ENCODE peak calls at places on chromosomes 5 and 9, in ten cellular contexts. W is BJ; F is cardiac muscle cell; A is gastrocnemius medialis; S is CD8-positive, alpha-beta T cell; D is AG04450; I is hepatocyte; N is CD4-positive, alpha-beta memory T cell; U is heart right ventricle; R is GM23248. C is an unnamed sample. For H3K27me3, the result is how much of the 10 kb centered on the place peaks cover.

GRCh38 chr9:133715295-133715865 is 22.8 kb downstream of the SARDH start:
- DNase-seq in W (no peak), F (no peak), A (peak), S (no peak), D (no peak), I (no peak), N (no peak), U (no peak), R (no peak), C (no peak)

GRCh38 chr9:80720579-80720978 is 968.8 kb downstream of the TLE1 start:
- DNase-seq in W (no peak), F (no peak), A (no peak), S (no peak), D (no peak), I (no peak), N (no peak), U (no peak), R (no peak), C (no peak)

GRCh38 chr9:35001803-35002502 is 12.4 kb downstream of the DNAJB5 start:
- DNase-seq in W (no peak), F (no peak), A (no peak), S (no peak), D (no peak), I (no peak), N (no peak), U (no peak), R (peak), C (no peak)

GRCh38 chr5:107553063-107553676 is 117.6 kb downstream of the EFNA5 start:
- DNase-seq in W (no peak), F (no peak), A (no peak), S (no peak), D (no peak), I (no peak), N (no peak), U (no peak), R (peak), C (peak)

GRCh38 chr5:91378683-91379601 is 4.2 kb downstream of the ARRDC3 start:
- DNase-seq in W (no peak), F (no peak), A (no peak), S (no peak), D (no peak), I (no peak), N (no peak), U (no peak), R (peak), C (no peak)

GRCh38 chr9:121786998-121787422 is 135.6 kb downstream of the DAB2IP start:
- DNase-seq in W (no peak), F (no peak), A (no peak), S (no peak), D (no peak), I (no peak), N (no peak), U (no peak), R (no peak), C (no peak)

GRCh38 chr5:81749562-81750307 is 1.2 kb downstream of the SSBP2 start:
- DNase-seq in W (no peak), F (peak), A (peak), S (peak), D (no peak), I (peak), N (peak), U (peak), R (peak), C (peak)

GRCh38 chr5:54547711-54548250 is 30.2 kb downstream of the SNX18 start:
- DNase-seq in W (no peak), F (no peak), A (peak), S (no peak), D (peak), I (peak), N (no peak), U (peak), R (peak), C (peak)

GRCh38 chr5:32722957-32723356 is 11.8 kb downstream of the NPR3 start:
- DNase-seq in W (no peak), F (no peak), A (no peak), S (no peak), D (no peak), I (no peak), N (no peak), U (no peak), R (no peak), C (no peak)

GRCh38 chr9:2469681-2470141 is 151.9 kb upstream of the VLDLR start:
- DNase-seq in W (no peak), F (peak), A (peak), S (no peak), D (no peak), I (no peak), N (no peak), U (peak), R (peak), C (no peak)

GRCh38 chr9:34558911-34559615 is 30.5 kb downstream of the CNTFR start:
- DNase-seq in W (no peak), F (no peak), A (peak), S (no peak), D (no peak), I (no peak), N (no peak), U (no peak), R (no peak), C (no peak)

GRCh38 chr9:94799578-94800264 is 73.2 kb downstream of the AOPEP start:
- DNase-seq in W (no peak), F (no peak), A (no peak), S (no peak), D (no peak), I (peak), N (no peak), U (no peak), R (no peak), C (peak)

GRCh38 chr5:44568519-44568918 is 179.3 kb upstream of the FGF10 start:
- DNase-seq in W (no peak), F (no peak), A (no peak), S (no peak), D (no peak), I (no peak), N (no peak), U (no peak), R (no peak), C (no peak)

GRCh38 chr9:136110082-136111061 is 8.3 kb downstream of the TMEM250 start:
- DNase-seq in W (no peak), F (no peak), A (no peak), S (no peak), D (no peak), I (peak), N (no peak), U (no peak), R (peak), C (no peak)

GRCh38 chr9:9032950-9033349 is 1233.4 kb upstream of the DMAC1 start:
- DNase-seq in W (no peak), F (no peak), A (no peak), S (no peak), D (no peak), I (no peak), N (no peak), U (no peak), R (no peak), C (no peak)

GRCh38 chr9:32565967-32566366 is 7.0 kb downstream of the NDUFB6 start:
- DNase-seq in W (no peak), F (no peak), A (no peak), S (no peak), D (no peak), I (no peak), N (no peak), U (no peak), R (no peak), C (no peak)

GRCh38 chr5:114418546-114419388 is 56.9 kb downstream of the KCNN2 start:
- DNase-seq in W (no peak), F (no peak), A (no peak), S (no peak), D (no peak), I (no peak), N (no peak), U (no peak), R (no peak), C (no peak)

GRCh38 chr5:35487255-35488035 is 130.2 kb upstream of the SPEF2 start:
- DNase-seq in W (peak), F (no peak), A (no peak), S (no peak), D (no peak), I (no peak), N (no peak), U (no peak), R (no peak), C (no peak)

GRCh38 chr5:159402328-159402727 is 72.0 kb upstream of the IL12B start:
- DNase-seq in W (no peak), F (no peak), A (no peak), S (no peak), D (no peak), I (no peak), N (no peak), U (no peak), R (no peak), C (peak)

GRCh38 chr9:89518466-89519392 is 20.8 kb upstream of the SEMA4D start:
- DNase-seq in W (no peak), F (no peak), A (no peak), S (no peak), D (no peak), I (no peak), N (no peak), U (no peak), R (no peak), C (no peak)

GRCh38 chr5:150054569-150054968 is 31.8 kb downstream of the CSF1R start:
- DNase-seq in W (no peak), F (no peak), A (no peak), S (no peak), D (no peak), I (no peak), N (no peak), U (no peak), R (no peak), C (no peak)

GRCh38 chr5:72355706-72356299 is 35.6 kb downstream of the PTCD2 start:
- DNase-seq in W (no peak), F (peak), A (peak), S (no peak), D (no peak), I (peak), N (no peak), U (no peak), R (peak), C (peak)

GRCh38 chr9:128361296-128361980 is 9.7 kb upstream of the URM1 start:
- DNase-seq in W (no peak), F (no peak), A (no peak), S (no peak), D (no peak), I (no peak), N (no peak), U (no peak), R (peak), C (peak)

GRCh38 chr9:123081824-123082223 is 48.4 kb downstream of the GPR21 start:
- DNase-seq in W (no peak), F (peak), A (no peak), S (no peak), D (no peak), I (no peak), N (peak), U (no peak), R (peak), C (no peak)

GRCh38 chr5:33649801-33650482 is 209.2 kb downstream of the TARS1 start:
- DNase-seq in W (peak), F (no peak), A (no peak), S (no peak), D (peak), I (peak), N (no peak), U (no peak), R (peak), C (peak)

GRCh38 chr5:176773408-176774035 is 36.8 kb upstream of the UNC5A start:
- DNase-seq in W (no peak), F (no peak), A (no peak), S (no peak), D (no peak), I (no peak), N (no peak), U (no peak), R (no peak), C (no peak)
- H3K27me3 ChIP-seq in W (under half), F (under half), A (under half), S (under half), D (under half), I (under half), N (under half), U (half or more), R (under half), C (under half)

DNA sequence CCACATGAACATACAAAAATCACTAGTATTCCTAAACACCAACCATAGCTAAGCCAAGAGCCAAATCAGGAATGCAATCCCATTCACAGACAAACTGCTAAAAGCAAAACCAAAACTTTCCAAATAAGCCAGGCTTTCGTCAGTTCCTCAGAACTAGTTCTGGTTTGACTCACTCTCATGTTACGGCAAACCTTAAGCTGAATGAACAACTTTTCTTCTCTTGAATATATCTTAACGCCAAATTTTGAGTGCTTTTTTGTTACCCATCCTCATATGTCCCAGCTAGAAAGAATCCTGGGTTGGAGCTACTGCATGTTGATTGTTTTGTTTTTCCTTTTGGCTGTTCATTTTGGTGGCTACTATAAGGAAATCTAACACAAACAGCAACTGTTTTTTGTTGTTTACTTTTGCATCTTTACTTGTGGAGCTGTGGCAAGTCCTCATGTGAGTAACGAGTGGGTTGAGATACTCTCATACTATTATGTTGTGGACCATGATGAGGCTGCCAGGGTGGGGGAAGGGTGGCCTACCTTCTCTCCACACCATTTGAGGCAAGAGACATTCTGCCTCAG is at the start of gene PDCD1LG2:
- DNase-seq in W (peak), F (no peak), A (no peak), S (no peak), D (peak), I (no peak), N (no peak), U (no peak), R (peak), C (peak)
- H3K4me3 ChIP-seq in W (peak), F (no peak), A (peak), S (no peak), D (peak), I (no peak), N (no peak), U (peak), R (peak), C (peak)

GRCh38 chr9:132168851-132169250 is 7.0 kb downstream of the NTNG2 start:
- DNase-seq in W (no peak), F (no peak), A (no peak), S (no peak), D (no peak), I (no peak), N (no peak), U (no peak), R (no peak), C (no peak)
- H3K27me3 ChIP-seq in W (under half), F (under half), A (under half), S (under half), D (under half), I (half or more), N (under half), U (under half), R (under half), C (under half)

GRCh38 chr5:169634606-169635005 is 2.5 kb upstream of the DOCK2 start:
- DNase-seq in W (no peak), F (no peak), A (no peak), S (no peak), D (no peak), I (no peak), N (no peak), U (no peak), R (no peak), C (no peak)

GRCh38 chr5:169637856-169638190 is 748 bp downstream of the DOCK2 start:
- DNase-seq in W (no peak), F (no peak), A (no peak), S (peak), D (no peak), I (no peak), N (peak), U (no peak), R (no peak), C (no peak)

GRCh38 chr5:169636477-169637084 is 494 bp upstream of the DOCK2 start:
- DNase-seq in W (no peak), F (no peak), A (no peak), S (no peak), D (no peak), I (no peak), N (no peak), U (no peak), R (no peak), C (no peak)

GRCh38 chr5:169635933-169636332 is 1.1 kb upstream of the DOCK2 start:
- DNase-seq in W (no peak), F (no peak), A (no peak), S (no peak), D (no peak), I (no peak), N (no peak), U (no peak), R (no peak), C (no peak)

GRCh38 chr5:169637085-169637855 is at the start of gene DOCK2:
- DNase-seq in W (no peak), F (no peak), A (peak), S (peak), D (no peak), I (no peak), N (peak), U (peak), R (peak), C (no peak)
- H3K4me3 ChIP-seq in W (peak), F (peak), A (peak), S (peak), D (peak), I (no peak), N (peak), U (peak), R (peak), C (no peak)

DNA sequence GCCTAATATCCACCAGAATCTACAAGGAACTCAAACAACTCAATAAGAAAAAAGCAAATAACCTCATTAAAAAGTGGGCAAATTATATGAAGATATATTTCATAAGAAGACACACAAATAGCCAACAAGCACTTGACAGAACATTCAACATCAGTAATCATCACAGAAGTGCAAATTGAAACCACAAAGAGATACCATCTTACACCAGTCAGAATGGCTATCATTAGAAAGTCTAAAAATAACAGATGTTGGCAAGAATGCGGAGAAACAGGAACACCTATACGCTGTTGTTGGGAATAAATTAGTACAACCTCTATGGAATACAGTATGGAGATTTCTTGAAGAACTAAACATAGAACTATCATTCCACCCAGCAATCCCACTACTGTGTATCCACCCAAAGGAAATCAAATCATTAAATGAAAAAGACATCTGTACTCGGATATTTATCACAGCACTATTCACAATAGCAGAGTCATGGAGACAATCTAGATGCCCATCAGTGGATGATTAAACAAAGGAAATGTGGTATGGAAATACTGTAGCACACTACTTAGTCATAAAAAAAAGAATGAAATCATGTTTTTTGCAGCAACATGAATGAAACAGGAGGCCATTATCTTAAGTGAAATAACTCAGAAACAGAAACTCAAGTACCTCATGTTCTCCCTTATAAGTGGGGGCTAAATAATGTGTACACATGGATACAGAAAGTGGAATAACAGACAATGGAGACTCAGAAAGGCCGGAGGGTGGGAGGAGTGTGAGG is 106.8 kb upstream of the FST start:
- DNase-seq in W (no peak), F (no peak), A (no peak), S (no peak), D (no peak), I (no peak), N (no peak), U (no peak), R (peak), C (no peak)
- H3K27me3 ChIP-seq in W (under half), F (under half), A (under half), S (under half), D (under half), I (under half), N (under half), U (under half), R (under half), C (under half)

GRCh38 chr9:27124151-27124550 is 15.1 kb downstream of the TEK start:
- DNase-seq in W (no peak), F (no peak), A (peak), S (no peak), D (peak), I (no peak), N (no peak), U (no peak), R (peak), C (no peak)

GRCh38 chr9:27117489-27118135 is 8.6 kb downstream of the TEK start:
- DNase-seq in W (no peak), F (no peak), A (peak), S (no peak), D (no peak), I (peak), N (no peak), U (peak), R (peak), C (peak)

DNA sequence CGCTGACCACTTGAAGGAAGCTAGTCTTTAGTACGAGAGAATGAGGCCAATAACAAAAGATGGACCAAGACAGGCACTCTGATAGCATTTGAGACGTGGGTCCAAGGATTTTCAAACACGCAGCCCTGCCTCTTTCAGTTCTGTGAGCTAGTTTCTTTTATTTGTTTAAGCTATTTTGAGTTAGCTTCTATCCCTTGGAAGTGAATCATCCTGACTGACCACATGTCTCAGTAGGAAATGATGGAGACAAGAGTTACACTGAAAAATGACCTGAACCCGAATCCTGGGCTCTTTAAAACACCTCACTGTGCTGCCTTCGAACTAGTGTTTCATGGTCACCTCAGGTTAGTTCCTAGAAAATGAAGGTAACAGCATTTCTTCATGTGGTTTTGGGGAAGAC is 9.9 kb downstream of the TEK start:
- DNase-seq in W (no peak), F (no peak), A (no peak), S (no peak), D (no peak), I (no peak), N (no peak), U (no peak), R (peak), C (no peak)
- H3K4me3 ChIP-seq in W (no peak), F (no peak), A (no peak), S (no peak), D (no peak), I (no peak), N (no peak), U (no peak), R (peak), C (no peak)

GRCh38 chr9:131027872-131028179 is 18.9 kb downstream of the LAMC3 start:
- DNase-seq in W (no peak), F (no peak), A (no peak), S (no peak), D (no peak), I (no peak), N (no peak), U (no peak), R (no peak), C (no peak)
- H3K27me3 ChIP-seq in W (under half), F (under half), A (under half), S (under half), D (half or more), I (under half), N (under half), U (under half), R (under half), C (under half)

C was measured in MG63.